ENCODE peak calls at places on chromosomes 11 and 22, in eight cellular contexts. M is adipocyte, X is trophoblast cell, H is endothelial cell, I is NCI-H1417 treated with DMSO at 0.1 percent for 48 hours, V is HFF-Myc, E is cardiac fibroblast, O is mucosa of descending colon. T is an unnamed sample.

GRCh38 chr11:64694821-64695365 is 28.1 kb downstream of the NRXN2 start:
- DNase-seq in X (no peak), I (peak; percentile 42), V (no peak), E (no peak), M (no peak), H (peak; percentile 31), O (no peak), T (no peak)

GRCh38 chr22:25232301-25232700 is 12.9 kb downstream of the CRYBB2 start:
- DNase-seq in X (no peak), I (no peak), M (peak; percentile 46), E (peak; percentile 21), O (no peak), V (no peak), H (no peak), T (no peak)

GRCh38 chr11:75771646-75772410 is 3.2 kb downstream of the DGAT2 start:
- DNase-seq in M (peak; percentile 42), V (no peak), X (peak; percentile 46), O (peak; percentile 14), I (no peak), E (peak; percentile 94), H (no peak), T (no peak)

GRCh38 chr11:13473013-13473722 is 10.1 kb upstream of the BTBD10 start:
- DNase-seq in E (no peak), X (no peak), O (no peak), V (no peak), M (no peak), I (no peak), H (no peak), T (no peak)

GRCh38 chr22:20205964-20206708 is 55.3 kb upstream of the CCDC188 start:
- DNase-seq in I (no peak), E (peak; percentile 72), O (peak; percentile 80), M (no peak), H (no peak), X (peak; percentile 9), V (peak; percentile 62), T (peak; percentile 45)

GRCh38 chr22:49006207-49007012 is 821.3 kb downstream of the BRD1 start:
- DNase-seq in X (no peak), V (no peak), I (no peak), M (no peak), E (no peak), H (no peak), O (no peak), T (peak; percentile 28)

GRCh38 chr11:126506789-126507188 is 151.3 kb downstream of the ST3GAL4 start:
- DNase-seq in H (no peak), O (no peak), X (no peak), I (no peak), V (no peak), M (no peak), E (no peak), T (no peak)

GRCh38 chr22:37525073-37525745 is 6.0 kb upstream of the CARD10 start:
- DNase-seq in E (peak; percentile 83), X (peak; percentile 91), I (no peak), V (peak; percentile 47), H (no peak), O (no peak), M (peak; percentile 89), T (no peak)

GRCh38 chr11:68373810-68374501 is 61.6 kb downstream of the LRP5 start:
- DNase-seq in I (no peak), V (no peak), M (peak; percentile 59), E (peak; percentile 32), O (peak; percentile 72), H (no peak), X (no peak), T (no peak)

GRCh38 chr11:110531056-110531756 is 101.5 kb downstream of the FDX1 start:
- DNase-seq in M (no peak), H (no peak), X (no peak), V (no peak), E (no peak), O (no peak), I (no peak), T (no peak)

GRCh38 chr11:45662096-45662664 is 3.2 kb downstream of the CHST1 start:
- DNase-seq in H (no peak), E (no peak), I (no peak), O (no peak), V (no peak), X (no peak), M (no peak), T (no peak)

GRCh38 chr11:71209656-71210055 is 42.7 kb downstream of the SHANK2 start:
- DNase-seq in V (no peak), I (no peak), O (no peak), H (no peak), M (no peak), X (no peak), E (no peak), T (no peak)

GRCh38 chr11:10866893-10867331 is 9.1 kb upstream of the ZBED5 start:
- DNase-seq in V (no peak), E (peak; percentile 58), I (no peak), O (no peak), M (peak; percentile 52), X (peak; percentile 32), H (no peak), T (no peak)

GRCh38 chr22:39314251-39314971 is 5.0 kb downstream of the RPL3 start:
- DNase-seq in X (no peak), O (no peak), I (no peak), M (no peak), E (no peak), V (no peak), H (no peak), T (no peak)

GRCh38 chr11:12090061-12090572 is 20.3 kb upstream of the MICAL2 start:
- DNase-seq in M (peak; percentile 34), X (no peak), V (peak; percentile 86), E (peak; percentile 81), O (peak; percentile 66), H (no peak), I (no peak), T (no peak)